ENCODE peak calls at places on chromosomes 13 and 19, in six cellular contexts. P is endodermal cell, A is breast epithelium, F is heart left ventricle, K is Peyer's patch, O is lung. X is an unnamed sample.

GRCh38 chr13:98447881-98448641 is 128.8 kb downstream of the STK24 start:
- DNase-seq in P (peak; percentile 92), F (peak; percentile 75), O (no peak), A (no peak), K (no peak), X (peak; percentile 59)

GRCh38 chr13:113882716-113883115 is 18.8 kb upstream of the GAS6 start:
- DNase-seq in K (no peak), O (no peak), F (no peak), P (peak; percentile 38), A (no peak), X (no peak)

GRCh38 chr13:46630419-46631183 is 77.6 kb downstream of the LRCH1 start:
- DNase-seq in O (no peak), A (no peak), F (no peak), K (no peak), P (no peak), X (no peak)

GRCh38 chr19:9039728-9040127 is 29.5 kb upstream of the MUC16 start:
- DNase-seq in A (no peak), F (no peak), O (no peak), K (no peak), P (no peak), X (no peak)

GRCh38 chr13:40605573-40605972 is 60.9 kb downstream of the FOXO1 start:
- DNase-seq in K (no peak), A (no peak), F (no peak), P (no peak), O (no peak), X (no peak)

GRCh38 chr13:31038834-31039552 is 106.5 kb downstream of the TEX26 start:
- DNase-seq in K (no peak), A (no peak), F (no peak), O (no peak), P (no peak), X (no peak)

GRCh38 chr13:98575009-98575866 is 1.7 kb downstream of the STK24 start:
- DNase-seq in F (no peak), K (no peak), O (no peak), A (no peak), P (no peak), X (no peak)

GRCh38 chr19:36046443-36047050 is 7.5 kb downstream of the THAP8 start:
- DNase-seq in O (no peak), F (no peak), P (no peak), A (no peak), K (no peak), X (peak; percentile 69)

GRCh38 chr13:36918246-36919060 is 1.6 kb downstream of the SMAD9 start:
- DNase-seq in K (no peak), A (no peak), F (no peak), P (no peak), O (no peak), X (peak; percentile 32)

GRCh38 chr13:27151798-27152599 is 19.6 kb downstream of the USP12 start:
- DNase-seq in F (no peak), A (no peak), P (no peak), O (no peak), K (no peak), X (no peak)

GRCh38 chr13:67736646-67737420 is 506.7 kb upstream of the PCDH9 start:
- DNase-seq in P (peak; percentile 82), O (no peak), F (no peak), K (no peak), A (no peak), X (peak; percentile 30)

GRCh38 chr13:51717786-51718398 is 86.1 kb downstream of the DHRS12 start:
- DNase-seq in K (no peak), P (no peak), A (no peak), O (no peak), F (no peak), X (peak; percentile 43)

GRCh38 chr19:17719730-17720486 is 628 bp downstream of the MAP1S start:
- DNase-seq in K (peak; percentile 69), A (peak; percentile 52), P (peak; percentile 63), O (peak; percentile 57), F (peak; percentile 64), X (no peak)

GRCh38 chr13:73618275-73618865 is 515.8 kb downstream of the KLF12 start:
- DNase-seq in P (no peak), A (no peak), O (no peak), F (no peak), K (peak; percentile 56), X (no peak)

GRCh38 chr19:37941820-37942515 is 35.0 kb downstream of the SIPA1L3 start:
- DNase-seq in F (no peak), A (no peak), P (no peak), O (no peak), K (peak; percentile 70), X (no peak)

GRCh38 chr13:112852808-112853207 is 116.2 kb upstream of the MCF2L start:
- DNase-seq in O (no peak), P (no peak), K (no peak), F (no peak), A (no peak), X (no peak)

GRCh38 chr19:33395561-33396550 is 22.3 kb downstream of the CEBPG start:
- DNase-seq in P (no peak), A (no peak), F (peak; percentile 60), O (peak; percentile 60), K (peak; percentile 59), X (no peak)

GRCh38 chr13:96925466-96925865 is 68.8 kb downstream of the OXGR1 start:
- DNase-seq in P (no peak), A (no peak), K (no peak), O (no peak), F (no peak), X (no peak)

DNA sequence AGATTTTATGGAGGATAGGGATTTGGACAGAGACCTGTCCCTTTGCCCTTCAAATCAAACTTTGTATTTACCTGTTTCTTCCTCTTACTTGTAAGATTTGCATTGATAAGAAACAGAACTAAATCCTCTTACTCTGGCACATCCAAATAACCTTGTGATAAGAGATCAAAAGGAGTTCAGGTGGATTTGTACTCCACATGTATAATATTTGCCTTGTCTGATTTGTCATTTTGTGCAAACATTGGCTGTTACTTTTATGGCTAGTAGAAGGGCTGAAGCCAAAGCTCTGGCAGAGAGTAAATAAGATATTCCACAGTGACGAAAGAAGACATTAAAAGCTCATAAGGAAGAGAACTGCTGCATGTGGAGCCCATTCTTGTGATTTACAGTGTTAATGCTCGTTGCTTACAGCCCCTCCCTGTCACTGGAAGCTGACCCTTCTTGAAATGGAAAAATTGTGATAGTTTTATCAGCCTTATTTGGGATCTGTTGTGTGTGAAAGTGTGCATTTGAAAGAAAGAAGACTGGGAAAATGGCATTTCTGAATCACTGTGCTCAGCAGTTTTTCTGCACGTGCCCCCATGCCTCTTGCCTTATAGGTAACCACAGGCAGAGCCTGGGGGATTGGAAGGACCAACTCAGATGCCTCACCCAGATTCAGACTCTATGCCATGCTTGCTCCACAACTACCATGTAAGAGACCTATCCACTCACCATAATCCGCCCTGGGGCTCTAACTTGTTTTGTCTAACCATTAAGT is 68.2 kb downstream of the OXGR1 start:
- DNase-seq in K (no peak), A (no peak), P (no peak), O (no peak), F (no peak), X (no peak)
- H3K4me3 ChIP-seq in K (no peak overlapping the region), A (no peak overlapping the region), P (no peak overlapping the region), O (no peak overlapping the region), F (no peak overlapping the region), X (no peak overlapping the region)

DNA sequence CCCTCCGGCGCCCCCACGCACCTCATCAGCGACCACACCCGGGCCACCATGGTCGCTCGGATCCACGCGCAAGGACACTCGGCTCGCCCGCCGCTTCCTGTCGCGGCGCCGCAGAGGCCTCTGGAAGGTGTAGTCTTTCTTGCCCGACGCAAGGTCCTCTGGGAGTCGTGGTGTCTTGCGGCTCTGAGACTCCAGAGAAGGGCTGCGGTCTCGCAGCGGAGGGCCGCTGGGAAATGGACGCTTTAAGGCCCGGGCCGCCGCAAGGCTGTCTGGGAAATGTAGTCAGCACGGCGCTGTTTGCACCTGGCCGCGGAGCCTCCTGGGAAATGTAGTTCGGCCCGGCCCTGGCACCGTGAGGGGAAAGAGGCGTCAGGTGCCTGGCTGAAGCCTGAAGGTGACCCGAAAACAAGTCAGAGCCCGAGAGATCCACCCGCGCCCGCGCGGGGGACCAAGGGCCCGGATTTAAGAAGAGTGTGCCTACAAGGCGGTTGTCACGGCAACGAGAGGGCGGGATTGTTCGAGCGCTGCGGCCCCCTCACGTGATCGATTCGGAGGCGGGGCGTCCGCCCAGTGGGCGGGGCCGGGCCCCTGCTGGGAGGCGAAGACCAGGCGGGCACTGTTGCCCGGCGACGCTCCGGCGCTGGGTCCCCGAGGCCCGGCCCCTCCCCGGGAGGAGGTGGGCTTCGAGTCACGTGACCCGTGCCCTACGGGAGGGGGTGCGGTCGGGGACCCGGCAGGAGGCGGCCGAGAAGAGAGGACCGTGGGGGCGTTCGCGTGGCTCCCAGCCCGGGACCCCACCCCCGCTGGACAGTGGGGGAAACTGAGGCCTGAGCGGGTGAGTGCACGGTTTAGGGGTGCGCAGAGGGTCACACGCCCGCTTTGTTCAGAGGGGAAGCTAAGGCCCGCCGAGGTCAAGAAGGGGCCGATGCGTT is at the start of the genes HSD11B1L and MICOS13:
- DNase-seq in F (peak; percentile 99), A (peak; percentile 99), O (peak; percentile 99), P (peak; percentile 99), K (peak; percentile 98), X (peak; percentile 100)
- TF ChIP-seq CTCF in F (no peak), A (peak; percentile 6), O (no peak), P (no peak), K (no peak), X (no peak)

GRCh38 chr13:28493740-28494536 is 990 bp downstream of the FLT1 start:
- DNase-seq in P (peak; percentile 76), O (no peak), K (no peak), A (no peak), F (peak; percentile 65), X (peak; percentile 57)
- H3K4me3 ChIP-seq in P (peak overlapping the region; percentile 78), O (peak overlapping the region; percentile 73), K (peak overlapping the region; percentile 51), A (peak overlapping the region; percentile 46), F (peak overlapping the region; percentile 80), X (peak overlapping the region; percentile 87)

GRCh38 chr19:54029930-54030490 is 33.7 kb downstream of the VSTM1 start:
- DNase-seq in K (peak; percentile 54), P (peak; percentile 92), F (no peak), A (no peak), O (peak; percentile 38), X (peak; percentile 51)

GRCh38 chr19:54026656-54027055 is 35.2 kb downstream of the CACNG6 start:
- DNase-seq in F (no peak), P (no peak), A (no peak), K (no peak), O (no peak), X (no peak)

GRCh38 chr19:54035215-54036178 is 28.2 kb downstream of the VSTM1 start:
- DNase-seq in K (no peak), F (no peak), P (peak; percentile 81), A (no peak), O (no peak), X (peak; percentile 95)

DNA sequence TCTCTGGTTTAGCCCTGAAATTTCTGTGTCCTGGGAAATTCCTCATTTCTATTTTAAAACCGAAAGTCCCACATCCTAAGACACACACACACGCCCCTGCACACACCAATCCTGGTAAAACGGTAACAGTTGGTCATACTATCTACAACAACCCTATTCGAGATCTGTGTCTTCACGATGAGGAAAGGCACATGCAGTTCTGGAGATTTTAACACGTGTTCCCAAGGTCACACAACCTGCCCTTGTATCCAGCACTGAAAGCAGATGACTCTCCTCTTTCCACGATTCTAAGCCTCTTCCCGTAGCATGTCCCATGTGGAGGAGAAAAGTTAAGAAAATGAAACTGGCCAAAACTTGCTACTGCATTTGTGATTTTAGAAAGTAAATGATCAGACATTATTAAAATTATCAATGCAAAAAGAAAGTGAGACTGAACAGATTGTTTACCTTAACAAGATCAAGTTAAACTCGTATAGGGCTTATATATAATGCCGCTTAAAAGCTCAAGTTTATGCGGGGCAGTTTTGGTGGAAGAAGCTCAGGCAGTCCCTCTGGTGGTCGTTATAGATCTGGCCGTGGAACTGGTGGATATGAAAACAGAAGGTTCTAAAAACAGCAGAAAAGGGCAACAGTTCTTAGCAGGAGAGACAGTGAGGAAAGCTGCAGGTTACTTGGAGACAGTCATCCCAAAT is 32.7 kb downstream of the VSTM1 start:
- DNase-seq in F (no peak), K (no peak), P (peak; percentile 59), A (no peak), O (no peak), X (peak; percentile 71)
- TF ChIP-seq CTCF in F (no peak), K (no peak), P (peak; percentile 76), A (no peak), O (no peak), X (peak; percentile 65)

GRCh38 chr19:11324079-11324661 is 15.3 kb downstream of the RAB3D start:
- DNase-seq in K (peak; percentile 62), F (peak; percentile 83), P (no peak), O (peak; percentile 87), A (peak; percentile 93), X (peak; percentile 95)
- H3K4me3 ChIP-seq in K (no peak overlapping the region), F (no peak overlapping the region), P (no peak overlapping the region), O (no peak overlapping the region), A (no peak overlapping the region), X (peak overlapping the region; percentile 10)

X was measured in foreskin fibroblast.